ENCODE peak calls at places on chromosomes 12 and 14, in nine cellular contexts. A, D, F, J, E, O, L, I and U are unnamed samples.

GRCh38 chr12:713281-713875 is 39.0 kb upstream of the WNK1 start:
- DNase-seq in A (no peak), F (no peak), D (no peak), I (no peak), E (no peak), J (no peak), O (no peak), L (no peak), U (no peak)

GRCh38 chr12:53593031-53593430 is 33.2 kb downstream of the ATF7 start:
- DNase-seq in L (no peak), F (no peak), E (no peak), J (no peak), D (no peak), I (no peak), A (no peak), O (no peak), U (no peak)

GRCh38 chr14:54261283-54261682 is 135.5 kb upstream of the CDKN3 start:
- DNase-seq in E (no peak), L (no peak), A (no peak), D (no peak), F (no peak), I (no peak), O (no peak), J (no peak), U (no peak)

GRCh38 chr12:104729610-104730446 is 228.3 kb downstream of the SLC41A2 start:
- DNase-seq in I (no peak), E (no peak), A (no peak), L (no peak), D (no peak), O (no peak), F (no peak), J (no peak), U (no peak)

GRCh38 chr14:49044981-49045380 is 541.2 kb downstream of the RPS29 start:
- DNase-seq in D (no peak), A (no peak), J (no peak), F (no peak), I (no peak), O (no peak), L (no peak), E (no peak), U (no peak)

GRCh38 chr14:28571636-28572035 is 195.0 kb upstream of the FOXG1 start:
- DNase-seq in L (no peak), F (no peak), J (no peak), A (no peak), E (no peak), D (no peak), I (no peak), O (no peak), U (no peak)

GRCh38 chr14:54637829-54638446 is 71.0 kb downstream of the SAMD4A start:
- DNase-seq in J (no peak), O (no peak), I (no peak), D (no peak), E (peak), A (no peak), L (no peak), F (no peak), U (no peak)

GRCh38 chr14:63050694-63051093 is 5.4 kb upstream of the KCNH5 start:
- DNase-seq in I (no peak), O (no peak), F (no peak), L (no peak), J (no peak), A (no peak), E (no peak), D (no peak), U (no peak)

GRCh38 chr14:103820908-103821307 is 26.5 kb downstream of the PPP1R13B start:
- DNase-seq in E (no peak), O (no peak), J (no peak), I (no peak), L (no peak), F (no peak), D (no peak), A (no peak), U (no peak)

GRCh38 chr14:31080060-31080459 is 53.9 kb upstream of the STRN3 start:
- DNase-seq in O (no peak), A (no peak), F (no peak), D (no peak), E (no peak), L (no peak), I (no peak), J (no peak), U (no peak)

GRCh38 chr12:121214171-121214777 is 4.3 kb downstream of the P2RX4 start:
- DNase-seq in E (peak), J (no peak), I (no peak), L (no peak), D (no peak), A (no peak), O (peak), F (no peak), U (no peak)

GRCh38 chr12:39071611-39072010 is 166.2 kb upstream of the CPNE8 start:
- DNase-seq in E (no peak), O (no peak), D (no peak), I (no peak), A (no peak), J (no peak), F (no peak), L (no peak), U (no peak)

GRCh38 chr14:101167428-101167827 is 263.9 kb upstream of the RTL1 start:
- DNase-seq in J (peak), A (no peak), O (no peak), L (no peak), E (no peak), F (no peak), D (no peak), I (no peak), U (no peak)

GRCh38 chr12:44616385-44616784 is 259.7 kb downstream of the NELL2 start:
- DNase-seq in F (no peak), E (no peak), I (no peak), D (no peak), A (no peak), L (no peak), J (no peak), O (no peak), U (no peak)

GRCh38 chr12:120093592-120094355 is 22.8 kb downstream of the RAB35 start:
- DNase-seq in J (no peak), O (no peak), I (no peak), F (no peak), E (no peak), A (no peak), D (no peak), L (no peak), U (no peak)

GRCh38 chr12:114938487-114939210 is 254.7 kb upstream of the TBX3 start:
- DNase-seq in I (no peak), D (no peak), E (no peak), O (no peak), L (no peak), A (no peak), J (no peak), F (no peak), U (no peak)

GRCh38 chr12:113092478-113093408 is 36.2 kb downstream of the DTX1 start:
- DNase-seq in F (no peak), J (peak), D (peak), I (no peak), E (no peak), O (no peak), L (peak), A (peak), U (peak)

GRCh38 chr14:22721213-22721612 is 45.3 kb upstream of the OXA1L start:
- DNase-seq in D (no peak), J (no peak), E (no peak), O (no peak), L (no peak), F (no peak), I (no peak), A (no peak), U (no peak)

GRCh38 chr12:109554761-109555160 is 18.5 kb downstream of the MMAB start:
- DNase-seq in L (no peak), I (no peak), F (no peak), E (no peak), D (no peak), A (no peak), O (no peak), J (no peak), U (no peak)

GRCh38 chr14:91835197-91835919 is 32.0 kb downstream of the TC2N start:
- DNase-seq in D (no peak), I (no peak), A (peak), F (no peak), L (no peak), E (no peak), O (no peak), J (no peak), U (no peak)

GRCh38 chr12:24270464-24270863 is 321.0 kb upstream of the SOX5 start:
- DNase-seq in E (no peak), I (no peak), O (no peak), J (no peak), L (no peak), F (no peak), D (no peak), A (no peak), U (no peak)

GRCh38 chr14:57388072-57388471 is 2.3 kb upstream of the NAA30 start:
- DNase-seq in L (no peak), A (no peak), D (no peak), J (no peak), I (no peak), F (no peak), E (no peak), O (no peak), U (no peak)

GRCh38 chr14:64760146-64760755 is 56.0 kb downstream of the PLEKHG3 start:
- DNase-seq in J (peak), F (peak), A (peak), I (peak), O (no peak), D (peak), L (no peak), E (peak), U (peak)

GRCh38 chr14:25041484-25041883 is 8.5 kb downstream of the STXBP6 start:
- DNase-seq in I (no peak), J (no peak), O (no peak), A (peak), F (no peak), L (no peak), D (no peak), E (no peak), U (no peak)

GRCh38 chr12:65740873-65741600 is 83.2 kb upstream of the HMGA2 start:
- DNase-seq in D (peak), O (no peak), A (peak), F (peak), I (peak), E (peak), L (peak), J (no peak), U (peak)

GRCh38 chr12:104687823-104688573 is 231.2 kb downstream of the CHST11 start:
- DNase-seq in F (no peak), L (no peak), J (no peak), D (no peak), A (no peak), O (no peak), E (no peak), I (peak), U (no peak)

GRCh38 chr14:81062816-81063215 is 107.4 kb downstream of the TSHR start:
- DNase-seq in J (peak), O (no peak), I (no peak), D (no peak), L (no peak), F (no peak), E (peak), A (no peak), U (peak)

GRCh38 chr12:12655061-12655460 is 40.9 kb downstream of the GPR19 start:
- DNase-seq in F (no peak), I (no peak), L (no peak), J (no peak), E (no peak), D (no peak), A (no peak), O (no peak), U (no peak)

GRCh38 chr12:52233462-52234141 is 559 bp downstream of the KRT7 start:
- DNase-seq in E (no peak), D (no peak), A (no peak), J (no peak), O (no peak), L (no peak), I (no peak), F (no peak), U (no peak)

GRCh38 chr14:34496679-34497513 is 34.9 kb upstream of the SPTSSA start:
- DNase-seq in J (no peak), L (peak), I (no peak), D (peak), A (peak), F (no peak), O (peak), E (peak), U (no peak)

GRCh38 chr12:42802688-42803279 is 213.2 kb upstream of the PRICKLE1 start:
- DNase-seq in E (no peak), A (no peak), D (no peak), J (no peak), F (no peak), O (no peak), I (no peak), L (no peak), U (no peak)

GRCh38 chr14:79820866-79821535 is 390.3 kb downstream of the DIO2 start:
- DNase-seq in I (no peak), E (no peak), D (no peak), A (no peak), O (no peak), F (no peak), J (no peak), L (no peak), U (no peak)

GRCh38 chr14:63952933-63953437 is 100.2 kb downstream of the SYNE2 start:
- DNase-seq in D (no peak), J (no peak), E (no peak), F (no peak), O (peak), A (no peak), L (no peak), I (no peak), U (no peak)

GRCh38 chr14:104432611-104433231 is 146.8 kb upstream of the C14orf180 start:
- DNase-seq in F (no peak), L (no peak), E (no peak), O (no peak), I (no peak), A (no peak), D (no peak), J (no peak), U (no peak)

GRCh38 chr12:29337325-29337724 is 43.6 kb downstream of the ERGIC2 start:
- DNase-seq in E (no peak), O (no peak), D (no peak), L (no peak), F (no peak), J (no peak), I (no peak), A (no peak), U (no peak)

GRCh38 chr12:116136340-116136739 is 141.2 kb downstream of the MED13L start:
- DNase-seq in F (no peak), A (no peak), E (peak), O (no peak), J (no peak), I (no peak), D (no peak), L (no peak), U (no peak)

GRCh38 chr14:74400919-74401503 is 25.0 kb downstream of the SYNDIG1L start:
- DNase-seq in I (no peak), F (no peak), O (no peak), A (no peak), D (no peak), E (no peak), L (no peak), J (no peak), U (peak)

GRCh38 chr14:81264011-81264410 is 43.3 kb upstream of the GTF2A1 start:
- DNase-seq in J (no peak), A (no peak), D (no peak), F (no peak), L (no peak), E (no peak), I (no peak), O (no peak), U (no peak)